ENCODE peak calls at places on chromosomes 16 and 17, in five cellular contexts. A is iris pigment epithelial cell; G is activated CD4-positive, alpha-beta T cell treated with anti-CD3 and anti-CD28 coated beads, Interleukin-2, amount 50 U/mL, for 24 hours; Q is stimulated activated CD4-positive, alpha-beta T cell treated with anti-CD3 and anti-CD28 coated beads, Interleukin-12 subunit alpha, Interleukin-12 subunit beta, amount 100 ng/mL, for 48 hours; W is astrocyte of the spinal cord. D is an unnamed sample.

GRCh38 chr16:87311387-87311786 is 5.8 kb downstream of the C16orf95 start:
- DNase-seq in W (no peak), Q (no peak), G (no peak), A (no peak), D (no peak)

GRCh38 chr17:63024716-63025115 is 58.7 kb downstream of the TANC2 start:
- DNase-seq in W (peak; percentile 53), G (no peak), A (peak; percentile 71), Q (no peak), D (no peak)

GRCh38 chr17:44376779-44377178 is 12.7 kb downstream of the ITGA2B start:
- DNase-seq in Q (no peak), W (no peak), G (no peak), A (no peak), D (no peak)

GRCh38 chr16:11621920-11622651 is 35.4 kb upstream of the LITAF start:
- DNase-seq in W (no peak), A (no peak), Q (no peak), G (no peak), D (no peak)

GRCh38 chr17:11917415-11917814 is 79.9 kb downstream of the ZNF18 start:
- DNase-seq in A (no peak), G (no peak), Q (no peak), W (no peak), D (no peak)

GRCh38 chr17:75625813-75626486 is 7.3 kb upstream of the SMIM5 start:
- DNase-seq in W (no peak), Q (no peak), A (peak; percentile 23), G (no peak), D (no peak)

GRCh38 chr17:74592087-74592990 is at the start of gene CD300LD:
- DNase-seq in A (no peak), W (no peak), Q (no peak), G (no peak), D (peak; percentile 55)

GRCh38 chr16:86203557-86204275 is 304.8 kb downstream of the IRF8 start:
- DNase-seq in G (no peak), Q (no peak), W (no peak), A (no peak), D (no peak)

GRCh38 chr17:39934324-39934723 is 6.8 kb downstream of the LRRC3C start:
- DNase-seq in W (no peak), G (no peak), A (no peak), Q (no peak), D (no peak)

GRCh38 chr17:7854851-7855642 is at the start of gene TMEM88:
- DNase-seq in A (no peak), W (no peak), G (no peak), Q (no peak), D (no peak)

GRCh38 chr17:35953720-35954119 is 10.2 kb upstream of the LYZL6 start:
- DNase-seq in G (no peak), Q (no peak), A (no peak), W (no peak), D (no peak)

GRCh38 chr17:68172461-68172954 is 75.3 kb upstream of the AMZ2 start:
- DNase-seq in Q (peak; percentile 41), G (peak; percentile 60), W (peak; percentile 53), A (peak; percentile 45), D (peak; percentile 71)

GRCh38 chr16:66588981-66589713 is 9.9 kb downstream of the CMTM2 start:
- DNase-seq in W (no peak), A (peak; percentile 65), Q (peak; percentile 56), G (peak; percentile 37), D (peak; percentile 64)